ENCODE peak calls at places on chromosomes 16 and 17, in seven cellular contexts. One of them, this sample, is unnamed.
A peak's percentile ranks its signal among the peaks of the same experiment; 100 is the strongest.

GRCh38 chr16:64983983-64984382 is 137.9 kb downstream of the CDH11 start:
- DNase-seq in SK-N-SH: peak; percentile 32
- DNase-seq in HCT116: no peak
- DNase-seq in HepG2: peak; percentile 5
- DNase-seq in K562: peak; percentile 5
- DNase-seq in H1: peak; percentile 78
- DNase-seq in GM12878: no peak
- DNase-seq in this sample: peak; percentile 50

GRCh38 chr17:67390646-67391480 is 13.8 kb downstream of the PITPNC1 start:
- DNase-seq in SK-N-SH: no peak
- DNase-seq in HCT116: peak; percentile 89
- DNase-seq in HepG2: peak; percentile 86
- DNase-seq in K562: no peak
- DNase-seq in H1: no peak
- DNase-seq in GM12878: peak; percentile 87
- DNase-seq in this sample: no peak

GRCh38 chr16:55482056-55482455 is 3.1 kb downstream of the MMP2 start:
- DNase-seq in SK-N-SH: no peak
- DNase-seq in HCT116: no peak
- DNase-seq in HepG2: no peak
- DNase-seq in K562: no peak
- DNase-seq in H1: no peak
- DNase-seq in GM12878: no peak
- DNase-seq in this sample: no peak

GRCh38 chr17:47665655-47666054 is 15.9 kb downstream of the KPNB1 start:
- DNase-seq in SK-N-SH: no peak
- DNase-seq in HCT116: no peak
- DNase-seq in HepG2: no peak
- DNase-seq in K562: no peak
- DNase-seq in H1: no peak
- DNase-seq in GM12878: no peak
- DNase-seq in this sample: no peak

GRCh38 chr16:66359012-66359411 is 7.5 kb upstream of the CDH5 start:
- DNase-seq in SK-N-SH: no peak
- DNase-seq in HCT116: no peak
- DNase-seq in HepG2: no peak
- DNase-seq in K562: no peak
- DNase-seq in H1: no peak
- DNase-seq in GM12878: no peak
- DNase-seq in this sample: no peak

GRCh38 chr16:23520500-23520899 is 10.2 kb upstream of the GGA2 start:
- DNase-seq in SK-N-SH: no peak
- DNase-seq in HCT116: no peak
- DNase-seq in HepG2: no peak
- DNase-seq in K562: no peak
- DNase-seq in H1: no peak
- DNase-seq in GM12878: no peak
- DNase-seq in this sample: no peak

GRCh38 chr17:57966246-57966645 is 11.0 kb upstream of the CUEDC1 start:
- DNase-seq in SK-N-SH: no peak
- DNase-seq in HCT116: no peak
- DNase-seq in HepG2: no peak
- DNase-seq in K562: no peak
- DNase-seq in H1: no peak
- DNase-seq in GM12878: no peak
- DNase-seq in this sample: no peak

GRCh38 chr16:50202926-50203624 is 50.0 kb downstream of the TENT4B start:
- DNase-seq in SK-N-SH: no peak
- DNase-seq in HCT116: peak; percentile 62
- DNase-seq in HepG2: peak; percentile 92
- DNase-seq in K562: no peak
- DNase-seq in H1: no peak
- DNase-seq in GM12878: no peak
- DNase-seq in this sample: no peak

GRCh38 chr16:50739031-50739430 is 2.9 kb upstream of the CYLD start:
- DNase-seq in SK-N-SH: no peak
- DNase-seq in HCT116: no peak
- DNase-seq in HepG2: no peak
- DNase-seq in K562: no peak
- DNase-seq in H1: no peak
- DNase-seq in GM12878: no peak
- DNase-seq in this sample: no peak

GRCh38 chr16:70711211-70711978 is 25.5 kb upstream of the MTSS2 start:
- DNase-seq in SK-N-SH: no peak
- DNase-seq in HCT116: no peak
- DNase-seq in HepG2: peak; percentile 80
- DNase-seq in K562: no peak
- DNase-seq in H1: no peak
- DNase-seq in GM12878: no peak
- DNase-seq in this sample: no peak

GRCh38 chr17:49691677-49692191 is 13.8 kb upstream of the SPOP start:
- DNase-seq in SK-N-SH: no peak
- DNase-seq in HCT116: no peak
- DNase-seq in HepG2: no peak
- DNase-seq in K562: no peak
- DNase-seq in H1: no peak
- DNase-seq in GM12878: no peak
- DNase-seq in this sample: no peak

GRCh38 chr16:89924298-89924924 is 1.3 kb downstream of the TUBB3 start:
- DNase-seq in SK-N-SH: peak; percentile 67
- DNase-seq in HCT116: no peak
- DNase-seq in HepG2: peak; percentile 55
- DNase-seq in K562: peak; percentile 78
- DNase-seq in H1: peak; percentile 84
- DNase-seq in GM12878: no peak
- DNase-seq in this sample: peak; percentile 82

GRCh38 chr17:44251062-44251461 is 16.9 kb downstream of the SLC4A1 start:
- DNase-seq in SK-N-SH: no peak
- DNase-seq in HCT116: no peak
- DNase-seq in HepG2: no peak
- DNase-seq in K562: no peak
- DNase-seq in H1: no peak
- DNase-seq in GM12878: no peak
- DNase-seq in this sample: no peak

GRCh38 chr16:25135239-25135878 is 23.8 kb downstream of the LCMT1 start:
- DNase-seq in SK-N-SH: no peak
- DNase-seq in HCT116: no peak
- DNase-seq in HepG2: peak; percentile 25
- DNase-seq in K562: no peak
- DNase-seq in H1: no peak
- DNase-seq in GM12878: no peak
- DNase-seq in this sample: no peak

GRCh38 chr16:4603624-4604170 is 11.0 kb downstream of the UBALD1 start:
- DNase-seq in SK-N-SH: peak; percentile 17
- DNase-seq in HCT116: no peak
- DNase-seq in HepG2: no peak
- DNase-seq in K562: no peak
- DNase-seq in H1: no peak
- DNase-seq in GM12878: no peak
- DNase-seq in this sample: no peak

GRCh38 chr17:42365136-42365535 is 23.1 kb downstream of the STAT3 start:
- DNase-seq in SK-N-SH: no peak
- DNase-seq in HCT116: no peak
- DNase-seq in HepG2: no peak
- DNase-seq in K562: peak; percentile 61
- DNase-seq in H1: no peak
- DNase-seq in GM12878: no peak
- DNase-seq in this sample: no peak

GRCh38 chr16:66899945-66900688 is 18.6 kb downstream of the CDH16 start:
- DNase-seq in SK-N-SH: peak; percentile 81
- DNase-seq in HCT116: no peak
- DNase-seq in HepG2: peak; percentile 72
- DNase-seq in K562: peak; percentile 97
- DNase-seq in H1: no peak
- DNase-seq in GM12878: no peak
- DNase-seq in this sample: peak; percentile 58

GRCh38 chr17:3539881-3540540 is 17.6 kb downstream of the TRPV3 start:
- DNase-seq in SK-N-SH: no peak
- DNase-seq in HCT116: no peak
- DNase-seq in HepG2: no peak
- DNase-seq in K562: no peak
- DNase-seq in H1: no peak
- DNase-seq in GM12878: no peak
- DNase-seq in this sample: no peak

GRCh38 chr16:52435573-52435972 is 111.4 kb downstream of the TOX3 start:
- DNase-seq in SK-N-SH: no peak
- DNase-seq in HCT116: no peak
- DNase-seq in HepG2: no peak
- DNase-seq in K562: no peak
- DNase-seq in H1: no peak
- DNase-seq in GM12878: no peak
- DNase-seq in this sample: no peak

GRCh38 chr17:28475151-28475900 is 1.9 kb downstream of the SLC13A2 start:
- DNase-seq in SK-N-SH: no peak
- DNase-seq in HCT116: no peak
- DNase-seq in HepG2: peak; percentile 35
- DNase-seq in K562: no peak
- DNase-seq in H1: no peak
- DNase-seq in GM12878: no peak
- DNase-seq in this sample: no peak

GRCh38 chr17:40063915-40064531 is 1.3 kb downstream of the THRA start:
- DNase-seq in SK-N-SH: no peak
- DNase-seq in HCT116: no peak
- DNase-seq in HepG2: peak; percentile 47
- DNase-seq in K562: no peak
- DNase-seq in H1: no peak
- DNase-seq in GM12878: no peak
- DNase-seq in this sample: no peak

GRCh38 chr17:65483438-65483837 is 78.0 kb downstream of the AXIN2 start:
- DNase-seq in SK-N-SH: no peak
- DNase-seq in HCT116: no peak
- DNase-seq in HepG2: no peak
- DNase-seq in K562: no peak
- DNase-seq in H1: no peak
- DNase-seq in GM12878: no peak
- DNase-seq in this sample: no peak

GRCh38 chr17:29048440-29049360 is 5.8 kb downstream of the PIPOX start:
- DNase-seq in SK-N-SH: peak; percentile 80
- DNase-seq in HCT116: no peak
- DNase-seq in HepG2: no peak
- DNase-seq in K562: no peak
- DNase-seq in H1: no peak
- DNase-seq in GM12878: no peak
- DNase-seq in this sample: no peak

GRCh38 chr17:16171613-16172012 is 43.7 kb downstream of the NCOR1 start:
- DNase-seq in SK-N-SH: no peak
- DNase-seq in HCT116: no peak
- DNase-seq in HepG2: peak; percentile 48
- DNase-seq in K562: no peak
- DNase-seq in H1: no peak
- DNase-seq in GM12878: no peak
- DNase-seq in this sample: no peak

GRCh38 chr16:73329363-73330306 is 281.7 kb upstream of the ZFHX3 start:
- DNase-seq in SK-N-SH: peak; percentile 61
- DNase-seq in HCT116: no peak
- DNase-seq in HepG2: peak; percentile 8
- DNase-seq in K562: no peak
- DNase-seq in H1: no peak
- DNase-seq in GM12878: no peak
- DNase-seq in this sample: peak; percentile 8

GRCh38 chr17:35087731-35088646 is 24.5 kb upstream of the RFFL start:
- DNase-seq in SK-N-SH: peak; percentile 69
- DNase-seq in HCT116: no peak
- DNase-seq in HepG2: peak; percentile 49
- DNase-seq in K562: peak; percentile 74
- DNase-seq in H1: no peak
- DNase-seq in GM12878: no peak
- DNase-seq in this sample: no peak

GRCh38 chr17:35088647-35088910 is 25.1 kb upstream of the RFFL start:
- DNase-seq in SK-N-SH: no peak
- DNase-seq in HCT116: peak; percentile 42
- DNase-seq in HepG2: no peak
- DNase-seq in K562: peak; percentile 57
- DNase-seq in H1: peak; percentile 80
- DNase-seq in GM12878: no peak
- DNase-seq in this sample: no peak

GRCh38 chr17:35086931-35087573 is 23.5 kb upstream of the RFFL start:
- DNase-seq in SK-N-SH: no peak
- DNase-seq in HCT116: no peak
- DNase-seq in HepG2: peak; percentile 69
- DNase-seq in K562: peak; percentile 62
- DNase-seq in H1: no peak
- DNase-seq in GM12878: no peak
- DNase-seq in this sample: no peak

GRCh38 chr17:35088911-35089845 is 25.7 kb upstream of the RFFL start:
- DNase-seq in SK-N-SH: peak; percentile 96
- DNase-seq in HCT116: peak; percentile 57
- DNase-seq in HepG2: peak; percentile 64
- DNase-seq in K562: peak; percentile 91
- DNase-seq in H1: peak; percentile 90
- DNase-seq in GM12878: no peak
- DNase-seq in this sample: peak; percentile 46

GRCh38 chr17:35089846-35090193 is 26.3 kb upstream of the RFFL start:
- DNase-seq in SK-N-SH: no peak
- DNase-seq in HCT116: no peak
- DNase-seq in HepG2: peak; percentile 52
- DNase-seq in K562: peak; percentile 60
- DNase-seq in H1: no peak
- DNase-seq in GM12878: no peak
- DNase-seq in this sample: no peak
- TF ChIP-seq YY1 in SK-N-SH: no peak
- TF ChIP-seq YY1 in HCT116: no peak
- TF ChIP-seq YY1 in HepG2: no peak
- TF ChIP-seq YY1 in K562: no peak
- TF ChIP-seq YY1 in H1: no peak
- TF ChIP-seq YY1 in GM12878: no peak
- TF ChIP-seq YY1 in this sample: no peak

DNA sequence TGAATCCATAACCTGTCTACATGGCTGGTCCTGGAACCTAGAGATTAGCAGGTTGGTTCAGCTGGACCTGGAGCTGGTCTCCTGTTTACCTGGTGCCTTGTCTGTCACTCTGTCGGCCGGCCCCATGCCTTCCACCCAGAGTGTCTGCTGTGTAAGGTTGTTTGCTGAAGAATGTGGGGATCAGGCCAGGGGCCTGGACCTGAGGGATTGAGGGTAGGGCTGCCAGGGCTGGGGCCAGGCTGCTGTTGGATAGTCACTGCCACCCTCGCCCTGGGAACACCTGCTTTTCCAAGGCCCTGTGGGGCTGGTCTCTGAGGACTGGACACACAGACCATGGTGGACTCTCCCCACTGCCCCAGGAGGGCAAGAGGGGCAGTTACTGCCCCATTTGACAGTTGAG is 1.4 kb downstream of the NHERF2 start:
- DNase-seq in SK-N-SH: no peak
- DNase-seq in HCT116: no peak
- DNase-seq in HepG2: no peak
- DNase-seq in K562: no peak
- DNase-seq in H1: no peak
- DNase-seq in GM12878: no peak
- DNase-seq in this sample: no peak
- H3K4me3 ChIP-seq in SK-N-SH: peak overlapping the region; percentile 67
- H3K4me3 ChIP-seq in HCT116: peak overlapping the region; percentile 60
- H3K4me3 ChIP-seq in HepG2: peak overlapping the region; percentile 79
- H3K4me3 ChIP-seq in K562: no peak overlapping the region
- H3K4me3 ChIP-seq in H1: no peak overlapping the region
- H3K4me3 ChIP-seq in GM12878: no peak overlapping the region
- H3K4me3 ChIP-seq in this sample: peak overlapping the region; percentile 61

GRCh38 chr16:86931410-86931941 is 353.1 kb downstream of the FOXL1 start:
- DNase-seq in SK-N-SH: no peak
- DNase-seq in HCT116: no peak
- DNase-seq in HepG2: no peak
- DNase-seq in K562: peak; percentile 36
- DNase-seq in H1: no peak
- DNase-seq in GM12878: no peak
- DNase-seq in this sample: no peak
- TF ChIP-seq YY1 in SK-N-SH: no peak
- TF ChIP-seq YY1 in HCT116: no peak
- TF ChIP-seq YY1 in HepG2: no peak
- TF ChIP-seq YY1 in K562: no peak
- TF ChIP-seq YY1 in H1: no peak
- TF ChIP-seq YY1 in GM12878: no peak
- TF ChIP-seq YY1 in this sample: no peak

GRCh38 chr17:74715144-74715543 is 2.4 kb upstream of the CD300LF start:
- DNase-seq in SK-N-SH: no peak
- DNase-seq in HCT116: no peak
- DNase-seq in HepG2: peak; percentile 66
- DNase-seq in K562: peak; percentile 70
- DNase-seq in H1: no peak
- DNase-seq in GM12878: no peak
- DNase-seq in this sample: no peak
- H3K4me3 ChIP-seq in SK-N-SH: no peak overlapping the region
- H3K4me3 ChIP-seq in HCT116: no peak overlapping the region
- H3K4me3 ChIP-seq in HepG2: no peak overlapping the region
- H3K4me3 ChIP-seq in K562: no peak overlapping the region
- H3K4me3 ChIP-seq in H1: no peak overlapping the region
- H3K4me3 ChIP-seq in GM12878: no peak overlapping the region
- H3K4me3 ChIP-seq in this sample: no peak overlapping the region

This sample was measured in NT2/D1.